ENCODE peak calls at places on chromosomes 12 and 14, in eight cellular contexts. H, G, L, J, Y, V, F and I are unnamed samples.

GRCh38 chr14:96307434-96307833 is 51.4 kb downstream of the BDKRB1 start:
- DNase-seq in H (no peak), G (no peak), L (no peak), J (no peak), Y (no peak), V (no peak), F (no peak), I (no peak)

GRCh38 chr12:7060353-7060954 is at the start of gene C1S:
- DNase-seq in H (no peak), G (no peak), L (no peak), J (peak), Y (peak), V (peak), F (peak), I (peak)

GRCh38 chr14:91742956-91743653 is 11.2 kb upstream of the CATSPERB start:
- DNase-seq in H (no peak), G (no peak), L (no peak), J (no peak), Y (no peak), V (no peak), F (no peak), I (no peak)

GRCh38 chr14:20327005-20327869 is 5.8 kb downstream of the CCNB1IP1 start:
- DNase-seq in H (peak), G (no peak), L (no peak), J (peak), Y (peak), V (no peak), F (no peak), I (no peak)

GRCh38 chr12:41014643-41015020 is 173.5 kb upstream of the PDZRN4 start:
- DNase-seq in H (no peak), G (no peak), L (no peak), J (no peak), Y (no peak), V (no peak), F (no peak), I (no peak)

GRCh38 chr12:125296701-125297100 is 231.5 kb downstream of the AACS start:
- DNase-seq in H (no peak), G (no peak), L (no peak), J (no peak), Y (no peak), V (no peak), F (no peak), I (no peak)

GRCh38 chr12:16585781-16586180 is 20.2 kb downstream of the LMO3 start:
- DNase-seq in H (no peak), G (no peak), L (no peak), J (no peak), Y (no peak), V (no peak), F (no peak), I (no peak)

GRCh38 chr12:119480551-119480950 is 113.0 kb upstream of the TMEM233 start:
- DNase-seq in H (no peak), G (no peak), L (no peak), J (no peak), Y (no peak), V (no peak), F (no peak), I (no peak)

GRCh38 chr14:25086817-25087396 is 37.0 kb upstream of the STXBP6 start:
- DNase-seq in H (no peak), G (no peak), L (no peak), J (no peak), Y (no peak), V (no peak), F (no peak), I (no peak)

GRCh38 chr12:51814311-51815088 is 34.0 kb downstream of the FIGNL2 start:
- DNase-seq in H (peak), G (peak), L (peak), J (peak), Y (peak), V (peak), F (peak), I (peak)

GRCh38 chr14:22824711-22825359 is 4.9 kb upstream of the MRPL52 start:
- DNase-seq in H (peak), G (peak), L (no peak), J (no peak), Y (peak), V (no peak), F (peak), I (peak)

GRCh38 chr12:108425238-108425795 is 86.2 kb upstream of the CMKLR1 start:
- DNase-seq in H (no peak), G (no peak), L (no peak), J (peak), Y (peak), V (no peak), F (no peak), I (no peak)

GRCh38 chr14:35632276-35633071 is 98.5 kb downstream of the INSM2 start:
- DNase-seq in H (no peak), G (no peak), L (no peak), J (no peak), Y (no peak), V (no peak), F (no peak), I (no peak)

GRCh38 chr12:108854055-108854452 is 3.3 kb downstream of the SSH1 start:
- DNase-seq in H (no peak), G (no peak), L (no peak), J (no peak), Y (peak), V (peak), F (no peak), I (no peak)

GRCh38 chr12:124497658-124498057 is 69.8 kb downstream of the NCOR2 start:
- DNase-seq in H (no peak), G (no peak), L (no peak), J (no peak), Y (no peak), V (peak), F (peak), I (no peak)

GRCh38 chr14:60220084-60220483 is 28.9 kb upstream of the PPM1A start:
- DNase-seq in H (no peak), G (no peak), L (no peak), J (no peak), Y (no peak), V (no peak), F (no peak), I (no peak)

GRCh38 chr14:71764701-71765347 is 167.4 kb upstream of the RGS6 start:
- DNase-seq in H (no peak), G (no peak), L (no peak), J (no peak), Y (no peak), V (no peak), F (no peak), I (no peak)

GRCh38 chr14:73428354-73428824 is 30.0 kb downstream of the NUMB start:
- DNase-seq in H (no peak), G (no peak), L (no peak), J (no peak), Y (no peak), V (no peak), F (no peak), I (peak)

GRCh38 chr14:73491256-73491976 is 683 bp downstream of the RIOX1 start:
- DNase-seq in H (peak), G (peak), L (peak), J (peak), Y (peak), V (peak), F (peak), I (peak)

GRCh38 chr12:113467154-113467513 is 4.5 kb downstream of the LHX5 start:
- DNase-seq in H (no peak), G (no peak), L (no peak), J (no peak), Y (peak), V (no peak), F (no peak), I (peak)

GRCh38 chr12:110355080-110355479 is 48.4 kb downstream of the ANAPC7 start:
- DNase-seq in H (no peak), G (peak), L (no peak), J (peak), Y (peak), V (no peak), F (no peak), I (no peak)

GRCh38 chr12:111038941-111039340 is 118.6 kb upstream of the MYL2 start:
- DNase-seq in H (no peak), G (no peak), L (no peak), J (no peak), Y (no peak), V (no peak), F (no peak), I (no peak)

GRCh38 chr14:72754949-72755348 is 139.0 kb downstream of the DPF3 start:
- DNase-seq in H (no peak), G (no peak), L (no peak), J (no peak), Y (no peak), V (no peak), F (peak), I (no peak)

GRCh38 chr14:73786632-73786941 is 65.0 kb upstream of the PTGR2 start:
- DNase-seq in H (no peak), G (no peak), L (no peak), J (peak), Y (no peak), V (no peak), F (peak), I (peak)

GRCh38 chr14:76710093-76711010 is 50.9 kb upstream of the VASH1 start:
- DNase-seq in H (peak), G (peak), L (no peak), J (peak), Y (peak), V (no peak), F (no peak), I (no peak)

GRCh38 chr12:81757731-81758325 is 1.3 kb downstream of the PPFIA2 start:
- DNase-seq in H (no peak), G (no peak), L (no peak), J (no peak), Y (no peak), V (no peak), F (no peak), I (no peak)

GRCh38 chr12:51921017-51921725 is 13.9 kb downstream of the ACVRL1 start:
- DNase-seq in H (no peak), G (no peak), L (no peak), J (peak), Y (peak), V (peak), F (peak), I (no peak)

GRCh38 chr12:643478-644292 is 19.6 kb downstream of the NINJ2 start:
- DNase-seq in H (peak), G (peak), L (no peak), J (no peak), Y (peak), V (peak), F (peak), I (peak)

GRCh38 chr12:26195641-26196423 is 459 bp downstream of the SSPN start:
- DNase-seq in H (no peak), G (no peak), L (no peak), J (peak), Y (peak), V (peak), F (peak), I (peak)

GRCh38 chr12:51188359-51189051 is 15.6 kb upstream of the TFCP2 start:
- DNase-seq in H (no peak), G (no peak), L (no peak), J (no peak), Y (peak), V (no peak), F (peak), I (no peak)

GRCh38 chr14:90450151-90450550 is 53.3 kb downstream of the CALM1 start:
- DNase-seq in H (no peak), G (no peak), L (no peak), J (no peak), Y (no peak), V (no peak), F (no peak), I (no peak)

GRCh38 chr12:127640181-127640886 is 626.6 kb upstream of the TMEM132C start:
- DNase-seq in H (no peak), G (no peak), L (no peak), J (no peak), Y (no peak), V (peak), F (no peak), I (no peak)